ENCODE peak calls at places on chromosomes 4 and X, in nine cellular contexts. J is CD8-positive, alpha-beta T cell; E is mesendoderm; O is IMR-90; Y is left ventricle myocardium inferior; W is hepatocyte; T is colonic mucosa; Z is left lung; Q is aorta. L is an unnamed sample. For H3K36me3, the result is how much of the 10 kb centered on the place peaks cover.

GRCh38 chr4:139913398-139913990 is 240.5 kb downstream of the MAML3 start:
- DNase-seq in J (no peak), E (no peak), O (peak), Y (no peak), W (no peak), T (peak), Z (no peak), Q (no peak), L (no peak)

GRCh38 chr4:54228064-54228527 is 997 bp upstream of the PDGFRA start:
- DNase-seq in J (no peak), E (peak), O (peak), Y (peak), W (peak), T (peak), Z (peak), Q (peak), L (peak)

GRCh38 chr4:158020175-158020574 is 152.7 kb downstream of the GASK1B start:
- DNase-seq in J (no peak), E (peak), O (peak), Y (no peak), W (peak), T (peak), Z (peak), Q (no peak), L (no peak)

GRCh38 chrX:26822448-26822847 is 606.5 kb downstream of the MAGEB5 start:
- DNase-seq in J (no peak), E (peak), O (no peak), Y (no peak), W (no peak), T (no peak), Z (no peak), Q (no peak), L (peak)

GRCh38 chrX:73448379-73448778 is 1.5 kb downstream of the CDX4 start:
- DNase-seq in J (no peak), E (peak), O (no peak), Y (no peak), W (no peak), T (no peak), Z (no peak), Q (no peak), L (peak)

GRCh38 chrX:150983526-150984163 is 510 bp downstream of the HMGB3 start:
- DNase-seq in J (no peak), E (no peak), O (no peak), Y (no peak), W (peak), T (no peak), Z (no peak), Q (no peak), L (no peak)

GRCh38 chr4:79241846-79242245 is 84.0 kb downstream of the NAA11 start:
- DNase-seq in J (no peak), E (peak), O (peak), Y (no peak), W (no peak), T (no peak), Z (no peak), Q (no peak), L (peak)

GRCh38 chr4:10069065-10069626 is 47.5 kb downstream of the WDR1 start:
- DNase-seq in J (peak), E (no peak), O (no peak), Y (no peak), W (no peak), T (no peak), Z (no peak), Q (no peak), L (peak)

GRCh38 chrX:119093991-119094741 is 21.4 kb downstream of the CT47C1 start:
- DNase-seq in J (no peak), E (no peak), O (peak), Y (no peak), W (peak), T (no peak), Z (no peak), Q (no peak), L (no peak)

GRCh38 chrX:68827848-68828562 is 816 bp upstream of the EFNB1 start:
- DNase-seq in J (peak), E (peak), O (peak), Y (peak), W (peak), T (peak), Z (peak), Q (peak), L (peak)

GRCh38 chr4:64780664-64781063 is 371.4 kb upstream of the TECRL start:
- DNase-seq in J (no peak), E (peak), O (no peak), Y (no peak), W (no peak), T (no peak), Z (no peak), Q (no peak), L (no peak)

GRCh38 chr4:70496231-70496630 is 22.1 kb upstream of the AMTN start:
- DNase-seq in J (no peak), E (no peak), O (no peak), Y (no peak), W (no peak), T (no peak), Z (no peak), Q (no peak), L (no peak)

DNA sequence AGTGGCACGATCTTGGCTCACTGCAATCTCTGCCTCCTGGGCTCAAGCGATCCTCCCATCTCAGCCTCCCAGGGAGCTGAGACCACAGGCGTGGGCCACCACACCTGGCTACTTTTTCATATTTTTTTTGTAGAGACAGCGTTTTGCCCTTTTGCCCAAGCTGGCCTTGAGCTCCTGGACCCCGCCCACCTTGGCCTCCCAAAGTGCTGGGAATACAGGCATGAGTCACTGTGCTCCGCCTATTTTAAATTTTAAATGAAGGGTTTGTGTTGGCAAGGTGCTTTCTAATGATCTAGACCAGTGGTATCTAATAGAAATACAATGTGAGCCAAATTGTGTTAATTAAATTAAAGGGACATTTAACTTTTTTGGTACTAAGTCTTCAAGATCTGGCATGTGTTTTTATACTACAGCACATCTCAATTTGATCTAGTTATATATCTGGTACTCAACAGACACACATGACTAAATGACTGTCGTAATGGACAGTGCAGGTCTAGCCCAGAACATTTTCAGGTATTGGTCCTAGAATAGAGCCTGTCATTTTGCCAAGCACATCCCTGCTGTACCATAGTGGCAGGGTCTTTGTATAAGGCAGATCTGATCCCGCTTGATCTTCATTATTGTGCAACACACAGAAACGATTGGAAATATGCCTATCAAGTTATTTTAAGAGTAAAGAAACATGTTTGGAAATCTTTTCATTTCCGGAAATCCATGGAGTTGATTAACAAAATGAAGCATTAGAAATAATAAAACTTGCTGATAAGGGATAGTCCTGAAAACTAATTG is 7.3 kb downstream of the PGK1 start:
- DNase-seq in J (no peak), E (no peak), O (no peak), Y (no peak), W (no peak), T (peak), Z (no peak), Q (no peak), L (no peak)
- H3K36me3 ChIP-seq in J (under half), E (under half), O (under half), Y (half or more), W (under half), T (under half), Z (half or more), Q (under half), L (half or more)

GRCh38 chrX:155225774-155226173 is 9.5 kb downstream of the VBP1 start:
- DNase-seq in J (no peak), E (no peak), O (no peak), Y (no peak), W (no peak), T (no peak), Z (no peak), Q (no peak), L (no peak)
- H3K36me3 ChIP-seq in J (under half), E (under half), O (under half), Y (under half), W (under half), T (under half), Z (under half), Q (under half), L (half or more)

GRCh38 chr4:109816082-109816442 is 500 bp downstream of the GAR1 start:
- DNase-seq in J (peak), E (no peak), O (no peak), Y (no peak), W (peak), T (peak), Z (no peak), Q (peak), L (no peak)

GRCh38 chr4:109816894-109817293 is 1.3 kb downstream of the GAR1 start:
- DNase-seq in J (no peak), E (no peak), O (no peak), Y (no peak), W (no peak), T (no peak), Z (no peak), Q (no peak), L (no peak)

GRCh38 chr4:109821186-109821585 is 5.6 kb downstream of the GAR1 start:
- DNase-seq in J (no peak), E (no peak), O (no peak), Y (no peak), W (no peak), T (no peak), Z (no peak), Q (no peak), L (no peak)

GRCh38 chr4:109818268-109818667 is 2.7 kb downstream of the GAR1 start:
- DNase-seq in J (no peak), E (no peak), O (no peak), Y (no peak), W (no peak), T (no peak), Z (no peak), Q (no peak), L (no peak)

GRCh38 chr4:109820563-109820962 is 5.0 kb downstream of the GAR1 start:
- DNase-seq in J (no peak), E (no peak), O (no peak), Y (no peak), W (no peak), T (no peak), Z (no peak), Q (no peak), L (no peak)
- H3K36me3 ChIP-seq in J (under half), E (under half), O (under half), Y (half or more), W (under half), T (under half), Z (half or more), Q (under half), L (half or more)

GRCh38 chr4:4427478-4427870 is 40.6 kb downstream of the NSG1 start:
- DNase-seq in J (no peak), E (no peak), O (no peak), Y (no peak), W (no peak), T (no peak), Z (no peak), Q (no peak), L (no peak)

GRCh38 chr4:4425119-4425690 is 38.3 kb downstream of the NSG1 start:
- DNase-seq in J (peak), E (no peak), O (peak), Y (no peak), W (no peak), T (no peak), Z (no peak), Q (peak), L (peak)

GRCh38 chr4:4424499-4425115 is 37.7 kb downstream of the NSG1 start:
- DNase-seq in J (peak), E (no peak), O (no peak), Y (no peak), W (no peak), T (peak), Z (no peak), Q (peak), L (peak)

GRCh38 chr4:4426511-4427477 is 39.9 kb downstream of the NSG1 start:
- DNase-seq in J (peak), E (peak), O (no peak), Y (no peak), W (no peak), T (no peak), Z (no peak), Q (peak), L (peak)

DNA sequence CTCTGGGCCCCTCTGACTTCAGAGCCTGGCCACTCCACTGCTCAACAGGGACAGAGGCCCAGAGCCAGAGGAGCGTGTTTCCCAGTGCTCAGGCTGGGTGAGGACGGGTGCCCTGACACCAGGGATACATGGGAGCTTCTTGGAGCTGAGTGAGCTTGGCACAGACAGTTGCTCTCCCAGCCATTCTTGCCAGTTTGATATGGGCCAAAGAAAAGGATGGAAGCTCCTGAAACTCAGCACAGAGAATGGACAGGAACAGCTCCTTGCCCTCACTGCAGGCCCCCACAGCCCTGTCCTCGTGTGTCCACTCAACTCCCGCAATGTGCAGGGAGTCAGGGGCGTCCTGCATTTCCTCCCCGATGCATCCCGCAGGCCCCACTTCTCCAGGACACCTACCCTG is 38.8 kb downstream of the NSG1 start:
- DNase-seq in J (peak), E (no peak), O (no peak), Y (no peak), W (no peak), T (peak), Z (no peak), Q (peak), L (peak)
- H3K36me3 ChIP-seq in J (under half), E (under half), O (under half), Y (under half), W (under half), T (under half), Z (half or more), Q (under half), L (under half)

DNA sequence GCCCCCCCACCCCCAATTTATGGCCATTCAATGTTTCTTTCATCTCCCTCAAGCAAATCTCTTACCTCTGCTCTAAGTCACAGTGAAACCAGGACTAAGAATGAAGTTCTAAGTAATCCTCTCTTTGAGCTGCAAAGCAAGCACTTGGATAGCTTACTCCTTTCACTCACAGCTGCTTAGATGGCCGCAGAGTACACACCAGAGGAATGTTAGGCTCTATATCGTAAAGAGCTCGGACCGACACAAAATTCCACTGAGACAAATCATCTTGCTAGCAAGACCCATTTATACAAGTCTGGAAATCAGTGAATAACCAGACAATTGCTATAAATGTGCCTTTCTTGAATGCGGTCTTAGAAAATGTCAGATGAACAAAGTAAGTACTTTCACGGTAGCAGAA is 135.0 kb downstream of the IDS start:
- DNase-seq in J (no peak), E (no peak), O (no peak), Y (no peak), W (no peak), T (no peak), Z (no peak), Q (no peak), L (no peak)
- H3K36me3 ChIP-seq in J (under half), E (under half), O (under half), Y (under half), W (under half), T (under half), Z (under half), Q (under half), L (under half)

GRCh38 chr4:181372014-181372413 is 871.2 kb upstream of the TENM3 start:
- DNase-seq in J (no peak), E (peak), O (no peak), Y (no peak), W (no peak), T (no peak), Z (no peak), Q (no peak), L (peak)
- H3K36me3 ChIP-seq in J (under half), E (under half), O (under half), Y (under half), W (under half), T (under half), Z (under half), Q (under half), L (under half)

DNA sequence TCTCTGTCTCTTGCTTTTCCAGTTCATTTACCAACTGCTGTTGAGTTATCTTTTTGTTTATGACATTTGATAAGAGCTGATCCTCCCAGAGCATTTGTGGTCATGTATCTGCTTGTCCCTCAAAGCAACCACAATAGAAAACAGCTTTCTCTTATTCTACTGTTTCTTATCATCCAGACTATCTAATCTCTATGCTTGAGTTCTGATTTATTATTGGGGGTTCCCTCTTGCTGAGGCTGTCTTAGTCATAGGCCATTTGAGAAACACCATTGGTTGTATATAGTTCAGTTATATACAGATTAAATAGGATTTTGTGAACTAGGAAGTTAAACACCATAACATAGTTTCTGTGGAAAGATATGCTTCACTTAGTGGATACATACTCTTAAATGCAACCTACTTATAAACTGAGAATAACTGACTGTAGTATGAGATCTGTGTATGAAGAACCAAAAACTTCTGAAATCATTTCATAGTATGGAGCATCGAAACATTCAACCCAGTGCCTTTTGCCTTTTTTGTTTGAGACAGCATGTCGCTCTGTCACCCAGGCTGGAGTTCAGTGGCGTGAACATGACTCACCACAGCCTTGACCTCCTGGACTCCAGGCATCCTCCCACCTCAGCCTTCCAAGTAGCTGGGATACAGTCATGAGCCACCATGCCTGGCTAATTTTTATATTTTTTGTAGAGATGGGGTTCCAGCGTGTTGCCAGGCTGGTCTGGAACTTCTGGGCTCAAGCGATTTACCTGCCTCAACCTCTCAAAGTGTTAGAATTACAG is 75.8 kb downstream of the STIM2 start:
- DNase-seq in J (no peak), E (peak), O (peak), Y (no peak), W (no peak), T (no peak), Z (no peak), Q (no peak), L (peak)
- H3K36me3 ChIP-seq in J (under half), E (under half), O (under half), Y (under half), W (under half), T (under half), Z (under half), Q (under half), L (under half)

L was measured in endodermal cell.